ENCODE peak calls at places on chromosomes 3 and 15, in eight cellular contexts. G is MCF 10A, I is heart left ventricle, E is NCI-H2107, L is nephron progenitor cell, Z is activated T-helper 1 cell treated with Interleukin-2 at 50 U/mL for 16 hours, K is GM06990, U is LoVo. W is an unnamed sample.

GRCh38 chr3:191066669-191067068 is 132.4 kb upstream of the OSTN start:
- DNase-seq in G (peak; percentile 61), I (no peak), E (no peak), L (no peak), Z (no peak), K (peak; percentile 9), U (peak; percentile 22), W (no peak)

GRCh38 chr3:27504749-27505148 is 20.6 kb upstream of the SLC4A7 start:
- DNase-seq in G (no peak), I (no peak), E (no peak), L (no peak), Z (no peak), K (no peak), U (no peak), W (no peak)

GRCh38 chr15:77040673-77041072 is 30.2 kb downstream of the TSPAN3 start:
- DNase-seq in G (no peak), I (no peak), E (no peak), L (no peak), Z (no peak), K (no peak), U (no peak), W (no peak)

GRCh38 chr15:38535451-38536200 is 29.0 kb downstream of the RASGRP1 start:
- DNase-seq in G (no peak), I (peak; percentile 64), E (no peak), L (no peak), Z (no peak), K (no peak), U (no peak), W (no peak)

GRCh38 chr15:40217166-40217785 is 21.6 kb upstream of the PAK6 start:
- DNase-seq in G (peak; percentile 70), I (no peak), E (no peak), L (peak; percentile 53), Z (no peak), K (no peak), U (peak; percentile 84), W (peak; percentile 73)

GRCh38 chr3:149623819-149624218 is 34.0 kb downstream of the WWTR1 start:
- DNase-seq in G (no peak), I (no peak), E (no peak), L (no peak), Z (no peak), K (no peak), U (no peak), W (no peak)

GRCh38 chr3:78988324-78988723 is 779.5 kb downstream of the ROBO1 start:
- DNase-seq in G (peak; percentile 29), I (no peak), E (no peak), L (no peak), Z (no peak), K (no peak), U (no peak), W (no peak)

GRCh38 chr3:174321549-174321948 is 537.6 kb upstream of the NAALADL2 start:
- DNase-seq in G (no peak), I (no peak), E (no peak), L (no peak), Z (no peak), K (no peak), U (no peak), W (no peak)

GRCh38 chr3:98733055-98733777 is 29.9 kb upstream of the ST3GAL6 start:
- DNase-seq in G (peak; percentile 14), I (peak; percentile 44), E (no peak), L (peak; percentile 67), Z (no peak), K (peak; percentile 67), U (no peak), W (peak; percentile 80)

GRCh38 chr15:58755956-58756355 is 6.4 kb upstream of the ADAM10 start:
- DNase-seq in G (peak; percentile 22), I (no peak), E (no peak), L (no peak), Z (no peak), K (no peak), U (peak; percentile 43), W (no peak)

GRCh38 chr3:69930564-69930963 is 69.0 kb upstream of the SAMMSON start:
- DNase-seq in G (no peak), I (peak; percentile 32), E (no peak), L (no peak), Z (no peak), K (no peak), U (no peak), W (no peak)

GRCh38 chr3:122992628-122993570 is 34.7 kb downstream of the SEMA5B start:
- DNase-seq in G (no peak), I (no peak), E (no peak), L (no peak), Z (no peak), K (no peak), U (no peak), W (no peak)

GRCh38 chr15:96328101-96328958 is 2.2 kb upstream of the NR2F2 start:
- DNase-seq in G (no peak), I (no peak), E (no peak), L (no peak), Z (no peak), K (no peak), U (no peak), W (no peak)

GRCh38 chr3:182794806-182795369 is 1.6 kb downstream of the ATP11B start:
- DNase-seq in G (no peak), I (no peak), E (no peak), L (no peak), Z (no peak), K (no peak), U (no peak), W (no peak)

GRCh38 chr15:85750319-85750806 is 44.4 kb downstream of the KLHL25 start:
- DNase-seq in G (no peak), I (peak; percentile 87), E (no peak), L (no peak), Z (no peak), K (no peak), U (no peak), W (peak; percentile 33)

GRCh38 chr15:74402873-74403589 is 30.7 kb downstream of the SEMA7A start:
- DNase-seq in G (no peak), I (no peak), E (no peak), L (no peak), Z (peak; percentile 32), K (peak; percentile 88), U (no peak), W (no peak)

GRCh38 chr15:68528891-68529290 is 49.9 kb upstream of the CORO2B start:
- DNase-seq in G (no peak), I (no peak), E (no peak), L (no peak), Z (no peak), K (no peak), U (peak; percentile 15), W (no peak)

GRCh38 chr3:172094621-172095557 is 55.5 kb downstream of the FNDC3B start:
- DNase-seq in G (no peak), I (no peak), E (no peak), L (no peak), Z (no peak), K (peak; percentile 41), U (no peak), W (no peak)

GRCh38 chr15:46576611-46577010 is 941.8 kb downstream of the SQOR start:
- DNase-seq in G (no peak), I (no peak), E (no peak), L (no peak), Z (no peak), K (no peak), U (no peak), W (no peak)

GRCh38 chr3:55090746-55091145 is 162.9 kb upstream of the LRTM1 start:
- DNase-seq in G (no peak), I (no peak), E (no peak), L (no peak), Z (no peak), K (no peak), U (no peak), W (no peak)

GRCh38 chr3:186760141-186760813 is 23.1 kb upstream of the EIF4A2 start:
- DNase-seq in G (peak; percentile 50), I (no peak), E (no peak), L (no peak), Z (no peak), K (no peak), U (peak; percentile 57), W (no peak)

GRCh38 chr3:44442591-44443309 is 34.7 kb downstream of the ZNF445 start:
- DNase-seq in G (no peak), I (no peak), E (no peak), L (no peak), Z (no peak), K (no peak), U (no peak), W (no peak)

GRCh38 chr3:173785004-173785403 is 387.5 kb downstream of the NLGN1 start:
- DNase-seq in G (peak; percentile 28), I (no peak), E (no peak), L (no peak), Z (no peak), K (no peak), U (no peak), W (peak; percentile 14)

GRCh38 chr3:184584001-184584891 is 22.7 kb downstream of the EPHB3 start:
- DNase-seq in G (no peak), I (peak; percentile 29), E (no peak), L (no peak), Z (no peak), K (no peak), U (no peak), W (no peak)

GRCh38 chr3:61420136-61420759 is 141.1 kb upstream of the PTPRG start:
- DNase-seq in G (no peak), I (no peak), E (no peak), L (no peak), Z (no peak), K (peak; percentile 30), U (no peak), W (no peak)

GRCh38 chr3:36906504-36907149 is 38.2 kb downstream of the TRANK1 start:
- DNase-seq in G (peak; percentile 9), I (no peak), E (no peak), L (no peak), Z (no peak), K (no peak), U (no peak), W (no peak)

GRCh38 chr15:51982013-51982769 is 10.6 kb upstream of the LEO1 start:
- DNase-seq in G (peak; percentile 78), I (peak; percentile 44), E (no peak), L (no peak), Z (no peak), K (peak; percentile 83), U (peak; percentile 76), W (peak; percentile 53)

GRCh38 chr15:65303687-65304392 is 637 bp upstream of the RNU5B-1 start:
- DNase-seq in G (peak; percentile 42), I (peak; percentile 81), E (no peak), L (peak; percentile 36), Z (peak; percentile 56), K (no peak), U (peak; percentile 70), W (peak; percentile 53)

GRCh38 chr15:56767315-56767714 is 34.0 kb upstream of the ZNF280D start:
- DNase-seq in G (no peak), I (no peak), E (no peak), L (no peak), Z (no peak), K (no peak), U (no peak), W (no peak)

GRCh38 chr15:95664435-95664834 is 666.1 kb upstream of the NR2F2 start:
- DNase-seq in G (no peak), I (no peak), E (no peak), L (no peak), Z (no peak), K (no peak), U (no peak), W (no peak)

GRCh38 chr3:115766587-115767492 is 143.5 kb downstream of the GAP43 start:
- DNase-seq in G (peak; percentile 9), I (no peak), E (no peak), L (no peak), Z (no peak), K (no peak), U (no peak), W (no peak)

GRCh38 chr3:13235079-13235478 is 161.8 kb upstream of the IQSEC1 start:
- DNase-seq in G (no peak), I (no peak), E (no peak), L (no peak), Z (no peak), K (peak; percentile 51), U (no peak), W (no peak)

GRCh38 chr15:46365612-46366011 is 730.8 kb downstream of the SQOR start:
- DNase-seq in G (no peak), I (peak; percentile 24), E (no peak), L (no peak), Z (no peak), K (no peak), U (no peak), W (no peak)

GRCh38 chr3:53881691-53882593 is at the start of gene ACTR8:
- DNase-seq in G (peak; percentile 67), I (peak; percentile 90), E (peak; percentile 42), L (peak; percentile 92), Z (peak; percentile 75), K (peak; percentile 92), U (peak; percentile 84), W (peak; percentile 98)

W was measured in D341Med.